ENCODE peak calls at places on chromosomes 11 and 22, in seven cellular contexts. A is endothelial cell of umbilical vein, C is tibial nerve, M is mammary epithelial cell, V is foreskin keratinocyte, G is thyroid gland, L is cardiac muscle cell. W is an unnamed sample.

GRCh38 chr11:97738751-97739150 is 1282.0 kb upstream of the CNTN5 start:
- DNase-seq in A (no peak), C (no peak), M (no peak), V (no peak), G (no peak), L (no peak), W (no peak)

GRCh38 chr11:48050304-48050703 is 69.9 kb downstream of the PTPRJ start:
- DNase-seq in A (no peak), C (no peak), M (no peak), V (no peak), G (no peak), L (no peak), W (no peak)

GRCh38 chr11:13692172-13692571 is 23.7 kb downstream of the FAR1 start:
- DNase-seq in A (no peak), C (no peak), M (peak; percentile 27), V (no peak), G (no peak), L (no peak), W (no peak)

GRCh38 chr11:45918331-45918941 is 759 bp upstream of the PEX16 start:
- DNase-seq in A (peak; percentile 78), C (peak; percentile 79), M (peak; percentile 60), V (no peak), G (peak; percentile 79), L (peak; percentile 84), W (peak; percentile 93)

GRCh38 chr22:23243859-23244689 is 63.8 kb downstream of the BCR start:
- DNase-seq in A (no peak), C (no peak), M (no peak), V (no peak), G (no peak), L (no peak), W (no peak)

GRCh38 chr11:131486100-131486499 is 115.7 kb downstream of the NTM start:
- DNase-seq in A (no peak), C (no peak), M (no peak), V (no peak), G (no peak), L (no peak), W (peak; percentile 3)

GRCh38 chr11:6414874-6415328 is 4.0 kb downstream of the APBB1 start:
- DNase-seq in A (no peak), C (no peak), M (no peak), V (no peak), G (no peak), L (no peak), W (no peak)

GRCh38 chr22:47370448-47371262 is 608.2 kb downstream of the TBC1D22A start:
- DNase-seq in A (no peak), C (no peak), M (no peak), V (no peak), G (no peak), L (no peak), W (no peak)

GRCh38 chr11:117185739-117186430 is 7.3 kb downstream of the SIDT2 start:
- DNase-seq in A (no peak), C (no peak), M (no peak), V (no peak), G (no peak), L (no peak), W (no peak)

GRCh38 chr11:65920035-65920802 is 993 bp downstream of the DRAP1 start:
- DNase-seq in A (no peak), C (no peak), M (no peak), V (no peak), G (no peak), L (no peak), W (peak; percentile 50)

GRCh38 chr11:104594228-104594958 is 303.9 kb downstream of the CASP12 start:
- DNase-seq in A (no peak), C (no peak), M (no peak), V (no peak), G (no peak), L (no peak), W (no peak)

GRCh38 chr11:45922425-45923082 is at the start of gene LARGE2:
- DNase-seq in A (no peak), C (no peak), M (no peak), V (no peak), G (peak; percentile 84), L (peak; percentile 72), W (no peak)

GRCh38 chr11:18013790-18014507 is 1.1 kb upstream of the SERGEF start:
- DNase-seq in A (peak; percentile 12), C (no peak), M (no peak), V (no peak), G (peak; percentile 10), L (peak; percentile 36), W (no peak)

GRCh38 chr11:37141707-37142106 is 543.7 kb upstream of the RAG2 start:
- DNase-seq in A (no peak), C (no peak), M (peak; percentile 4), V (no peak), G (no peak), L (peak; percentile 7), W (no peak)

GRCh38 chr11:30282289-30282631 is 40.6 kb upstream of the ARL14EP start:
- DNase-seq in A (no peak), C (no peak), M (peak; percentile 20), V (no peak), G (no peak), L (no peak), W (no peak)

DNA sequence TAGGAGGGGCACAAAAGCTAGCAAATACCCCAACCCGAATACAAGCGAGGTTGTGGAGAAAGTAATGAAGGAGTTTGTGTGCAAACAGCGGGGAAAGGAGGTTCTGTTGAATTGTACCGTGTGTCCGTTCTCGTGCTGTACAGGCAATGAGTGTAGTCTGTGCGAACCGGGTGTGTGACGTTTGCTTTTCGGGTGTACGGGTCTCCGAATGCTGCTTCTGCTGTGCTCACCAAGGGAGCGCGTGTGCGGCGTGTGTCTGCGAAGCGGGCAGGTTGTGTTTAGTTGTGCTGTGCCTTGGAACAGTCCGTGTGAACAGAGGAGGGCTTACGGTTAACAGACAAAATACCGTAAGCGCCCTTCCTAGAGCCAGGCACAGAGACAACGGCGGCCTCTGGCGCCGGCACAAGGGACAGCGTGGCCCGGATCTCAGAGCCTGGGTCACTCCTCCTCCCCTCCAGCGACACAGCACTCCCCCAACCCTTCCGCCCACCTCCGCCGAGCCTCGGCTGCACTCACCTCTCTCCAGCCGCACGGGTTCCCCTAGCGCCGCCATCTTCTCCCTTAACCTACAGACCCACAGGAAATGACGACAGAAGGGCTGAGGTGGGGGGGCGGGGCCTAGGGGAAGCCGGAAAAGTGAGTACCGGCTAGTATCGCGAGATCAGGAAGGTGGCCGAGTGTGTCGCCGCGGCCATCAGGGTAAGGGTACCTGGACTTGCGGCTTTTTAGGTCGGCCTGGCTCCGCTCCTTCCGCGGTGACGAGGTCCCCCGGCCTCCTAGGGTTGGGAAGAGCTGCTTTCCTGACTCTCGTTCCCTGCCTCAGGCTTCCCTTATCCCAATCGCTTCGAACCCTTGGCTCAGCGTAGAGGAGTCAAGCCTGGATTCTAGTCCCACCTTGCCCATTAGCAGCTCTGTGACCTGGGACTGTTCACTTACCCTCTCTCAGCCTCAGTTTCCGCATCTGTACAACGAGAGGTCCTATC is at the start of gene LIN7C:
- DNase-seq in A (peak; percentile 96), C (peak; percentile 98), M (peak; percentile 92), V (peak; percentile 74), G (peak; percentile 97), L (peak; percentile 97), W (peak; percentile 99)
- H3K4me1 ChIP-seq in A (peaks cover 11% of the 10 kb centered on the region), C (peaks cover 17% of the 10 kb centered on the region), M (peaks cover 14% of the 10 kb centered on the region), V (no peaks in the 10 kb centered on the region), G (peaks cover 14% of the 10 kb centered on the region), L (peaks cover 8% of the 10 kb centered on the region), W (peaks cover 34% of the 10 kb centered on the region)

DNA sequence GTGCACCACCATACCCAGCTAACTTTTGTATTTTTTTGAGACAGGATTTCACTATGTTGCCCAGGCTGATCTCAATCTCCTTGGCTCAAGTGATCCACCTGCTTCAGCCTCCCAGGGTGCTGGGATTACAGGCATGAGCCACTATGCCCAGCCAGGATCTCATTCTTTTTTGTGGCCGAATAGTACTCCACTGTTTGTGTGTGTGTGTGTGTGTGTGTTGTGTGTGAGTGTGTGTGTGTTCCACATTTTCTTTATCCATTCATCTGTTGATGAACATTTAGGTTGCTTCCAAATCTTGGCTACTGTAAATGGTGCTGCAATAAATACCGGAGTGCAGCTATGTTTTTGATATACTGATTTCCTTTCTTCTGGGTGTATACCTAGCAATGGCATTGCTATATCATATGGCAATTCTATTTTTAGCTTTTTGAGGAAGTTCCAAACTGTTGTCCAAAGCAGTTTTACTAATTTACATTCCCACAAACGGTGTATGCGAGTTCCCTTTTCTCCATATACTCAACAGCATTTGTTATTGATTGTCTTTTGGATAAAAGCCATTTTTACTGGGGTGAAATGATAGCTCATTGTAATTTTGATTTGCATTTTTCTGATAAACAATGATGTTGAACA is 105.4 kb downstream of the TTC28 start:
- DNase-seq in A (no peak), C (no peak), M (no peak), V (no peak), G (no peak), L (no peak), W (no peak)
- H3K4me1 ChIP-seq in A (no peaks in the 10 kb centered on the region), C (no peaks in the 10 kb centered on the region), M (no peaks in the 10 kb centered on the region), V (no peaks in the 10 kb centered on the region), G (no peaks in the 10 kb centered on the region), L (no peaks in the 10 kb centered on the region), W (no peaks in the 10 kb centered on the region)

GRCh38 chr11:62433141-62433543 is 14.3 kb downstream of the SCGB1A1 start:
- DNase-seq in A (no peak), C (no peak), M (no peak), V (no peak), G (no peak), L (no peak), W (no peak)

GRCh38 chr11:62432695-62433094 is 13.9 kb downstream of the SCGB1A1 start:
- DNase-seq in A (no peak), C (no peak), M (no peak), V (no peak), G (no peak), L (no peak), W (no peak)

GRCh38 chr11:62428871-62429601 is 10.2 kb downstream of the SCGB1A1 start:
- DNase-seq in A (no peak), C (no peak), M (no peak), V (no peak), G (no peak), L (no peak), W (no peak)

GRCh38 chr11:62430350-62430749 is 11.5 kb downstream of the SCGB1A1 start:
- DNase-seq in A (no peak), C (no peak), M (no peak), V (no peak), G (no peak), L (no peak), W (no peak)

DNA sequence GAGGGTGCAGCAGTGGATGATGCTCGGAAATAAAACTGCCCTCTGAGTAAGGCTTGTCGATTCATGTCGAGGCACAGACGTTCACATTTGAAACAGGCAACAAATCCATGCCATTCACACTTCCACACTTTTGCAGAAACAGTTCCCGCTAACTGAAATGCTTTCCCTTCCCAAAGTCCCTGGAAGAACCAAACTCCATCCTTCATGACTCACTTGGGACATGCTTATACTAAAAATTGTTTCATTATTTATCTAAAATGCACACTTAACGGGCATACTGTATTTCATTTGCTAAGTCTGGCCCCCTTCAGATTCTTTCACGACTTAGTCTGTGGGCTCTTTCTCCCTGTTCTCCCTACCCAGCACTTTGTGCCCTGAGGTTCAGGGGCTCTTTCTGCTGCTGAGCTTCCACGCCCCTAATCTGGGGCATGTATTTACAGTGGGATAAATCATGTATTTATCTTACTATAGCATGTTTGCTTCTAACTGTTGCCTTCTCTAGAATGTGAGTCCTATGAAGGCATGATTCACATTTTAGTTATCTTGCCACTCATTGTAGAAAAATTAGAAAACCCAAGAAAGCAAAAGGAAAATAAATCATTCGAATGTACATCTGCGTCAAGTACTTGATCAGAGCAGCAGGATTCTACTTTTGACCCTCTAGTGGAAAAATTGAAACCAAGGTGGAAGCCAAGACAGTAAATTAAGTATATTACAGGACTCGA is 12.5 kb downstream of the SCGB1A1 start:
- DNase-seq in A (no peak), C (no peak), M (no peak), V (peak; percentile 45), G (no peak), L (no peak), W (peak; percentile 70)
- H3K4me1 ChIP-seq in A (no peaks in the 10 kb centered on the region), C (peaks cover 73% of the 10 kb centered on the region), M (peaks cover 4% of the 10 kb centered on the region), V (peaks cover 11% of the 10 kb centered on the region), G (no peaks in the 10 kb centered on the region), L (peaks cover 5% of the 10 kb centered on the region), W (peaks cover 27% of the 10 kb centered on the region)

GRCh38 chr11:70244698-70245097 is 25.8 kb upstream of the PPFIA1 start:
- DNase-seq in A (no peak), C (no peak), M (peak; percentile 47), V (no peak), G (no peak), L (no peak), W (peak; percentile 54)
- H3K4me1 ChIP-seq in A (no peaks in the 10 kb centered on the region), C (no peaks in the 10 kb centered on the region), M (peaks cover 26% of the 10 kb centered on the region), V (no peaks in the 10 kb centered on the region), G (no peaks in the 10 kb centered on the region), L (no peaks in the 10 kb centered on the region), W (peaks cover 43% of the 10 kb centered on the region)